ENCODE peak calls at places on chromosomes 2 and 18, in six cellular contexts. One of them, this sample, is unnamed.

GRCh38 chr18:60413944-60414547 is 41.5 kb upstream of the MC4R start:
- DNase-seq in endothelial cell of umbilical vein: no peak
- DNase-seq in A549: peak; percentile 11
- DNase-seq in K562: no peak
- DNase-seq in GM12878: no peak
- DNase-seq in HepG2: peak; percentile 2
- DNase-seq in this sample: peak; percentile 26

GRCh38 chr2:57848723-57849122 is 197.9 kb upstream of the VRK2 start:
- DNase-seq in endothelial cell of umbilical vein: no peak
- DNase-seq in A549: no peak
- DNase-seq in K562: no peak
- DNase-seq in GM12878: no peak
- DNase-seq in HepG2: no peak
- DNase-seq in this sample: no peak

GRCh38 chr2:176038694-176039093 is 36.6 kb upstream of the LNPK start:
- DNase-seq in endothelial cell of umbilical vein: no peak
- DNase-seq in A549: peak; percentile 11
- DNase-seq in K562: no peak
- DNase-seq in GM12878: no peak
- DNase-seq in HepG2: no peak
- DNase-seq in this sample: no peak

GRCh38 chr2:60439219-60439974 is 114.1 kb downstream of the BCL11A start:
- DNase-seq in endothelial cell of umbilical vein: no peak
- DNase-seq in A549: no peak
- DNase-seq in K562: peak; percentile 13
- DNase-seq in GM12878: peak; percentile 96
- DNase-seq in HepG2: no peak
- DNase-seq in this sample: peak; percentile 97

GRCh38 chr2:238024986-238025385 is 35.8 kb upstream of the SCLY start:
- DNase-seq in endothelial cell of umbilical vein: no peak
- DNase-seq in A549: no peak
- DNase-seq in K562: no peak
- DNase-seq in GM12878: no peak
- DNase-seq in HepG2: no peak
- DNase-seq in this sample: no peak

GRCh38 chr2:50491541-50492114 is 540.3 kb downstream of the NRXN1 start:
- DNase-seq in endothelial cell of umbilical vein: peak; percentile 36
- DNase-seq in A549: peak; percentile 48
- DNase-seq in K562: peak; percentile 33
- DNase-seq in GM12878: no peak
- DNase-seq in HepG2: peak; percentile 16
- DNase-seq in this sample: peak; percentile 36

GRCh38 chr2:20611077-20611843 is 39.6 kb downstream of the HS1BP3 start:
- DNase-seq in endothelial cell of umbilical vein: peak; percentile 99
- DNase-seq in A549: no peak
- DNase-seq in K562: no peak
- DNase-seq in GM12878: no peak
- DNase-seq in HepG2: peak; percentile 100
- DNase-seq in this sample: no peak

GRCh38 chr2:226965376-226965775 is 129.5 kb downstream of the RHBDD1 start:
- DNase-seq in endothelial cell of umbilical vein: no peak
- DNase-seq in A549: no peak
- DNase-seq in K562: no peak
- DNase-seq in GM12878: no peak
- DNase-seq in HepG2: no peak
- DNase-seq in this sample: no peak

GRCh38 chr2:13413989-13414388 is 697.3 kb downstream of the TRIB2 start:
- DNase-seq in endothelial cell of umbilical vein: no peak
- DNase-seq in A549: no peak
- DNase-seq in K562: no peak
- DNase-seq in GM12878: no peak
- DNase-seq in HepG2: no peak
- DNase-seq in this sample: peak; percentile 7

GRCh38 chr2:108594132-108594981 is 60.1 kb downstream of the LIMS1 start:
- DNase-seq in endothelial cell of umbilical vein: peak; percentile 91
- DNase-seq in A549: peak; percentile 76
- DNase-seq in K562: peak; percentile 64
- DNase-seq in GM12878: no peak
- DNase-seq in HepG2: peak; percentile 57
- DNase-seq in this sample: peak; percentile 90

GRCh38 chr2:108589786-108590185 is 55.5 kb downstream of the LIMS1 start:
- DNase-seq in endothelial cell of umbilical vein: peak; percentile 54
- DNase-seq in A549: no peak
- DNase-seq in K562: no peak
- DNase-seq in GM12878: no peak
- DNase-seq in HepG2: no peak
- DNase-seq in this sample: no peak

GRCh38 chr2:108593547-108594098 is 59.4 kb downstream of the LIMS1 start:
- DNase-seq in endothelial cell of umbilical vein: peak; percentile 92
- DNase-seq in A549: peak; percentile 40
- DNase-seq in K562: no peak
- DNase-seq in GM12878: no peak
- DNase-seq in HepG2: no peak
- DNase-seq in this sample: peak; percentile 38

GRCh38 chr2:108591163-108591562 is 56.9 kb downstream of the LIMS1 start:
- DNase-seq in endothelial cell of umbilical vein: no peak
- DNase-seq in A549: no peak
- DNase-seq in K562: peak; percentile 74
- DNase-seq in GM12878: no peak
- DNase-seq in HepG2: no peak
- DNase-seq in this sample: peak; percentile 33

DNA sequence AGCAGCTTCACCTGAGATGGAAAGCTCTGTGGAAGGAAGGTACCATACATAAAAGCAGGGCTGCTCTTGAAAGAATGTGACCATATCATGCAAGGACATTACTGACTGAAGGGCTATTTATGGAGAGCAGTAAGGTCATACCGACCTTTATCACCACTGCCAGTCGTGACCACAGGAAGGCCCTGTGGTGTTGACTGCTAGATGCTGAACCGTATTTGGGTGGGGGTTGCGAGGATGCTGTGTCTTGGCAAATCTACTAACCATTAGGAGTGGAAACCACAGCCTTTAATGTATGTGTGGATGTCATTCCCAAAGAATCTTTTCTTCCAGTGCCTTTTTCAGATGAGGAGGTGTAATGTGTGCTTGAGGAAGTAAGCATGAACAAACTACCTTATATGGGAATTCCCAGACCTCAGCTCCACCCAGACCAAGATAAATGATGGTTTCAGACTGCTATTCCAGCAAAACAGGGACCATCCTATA is 60.8 kb downstream of the LIMS1 start:
- DNase-seq in endothelial cell of umbilical vein: peak; percentile 89
- DNase-seq in A549: peak; percentile 87
- DNase-seq in K562: peak; percentile 96
- DNase-seq in GM12878: no peak
- DNase-seq in HepG2: peak; percentile 64
- DNase-seq in this sample: peak; percentile 87
- TF ChIP-seq MYC in endothelial cell of umbilical vein: peak; percentile 6
- TF ChIP-seq MYC in A549: no peak
- TF ChIP-seq MYC in K562: peak; percentile 53
- TF ChIP-seq MYC in GM12878: no peak
- TF ChIP-seq MYC in HepG2: no peak
- TF ChIP-seq MYC in this sample: peak; percentile 20

GRCh38 chr18:22033085-22033484 is 136.3 kb upstream of the GATA6 start:
- DNase-seq in endothelial cell of umbilical vein: no peak
- DNase-seq in A549: no peak
- DNase-seq in K562: no peak
- DNase-seq in GM12878: no peak
- DNase-seq in HepG2: no peak
- DNase-seq in this sample: no peak

GRCh38 chr18:22026889-22027288 is 142.5 kb upstream of the GATA6 start:
- DNase-seq in endothelial cell of umbilical vein: no peak
- DNase-seq in A549: no peak
- DNase-seq in K562: no peak
- DNase-seq in GM12878: no peak
- DNase-seq in HepG2: no peak
- DNase-seq in this sample: no peak

GRCh38 chr18:22031581-22031980 is 137.8 kb upstream of the GATA6 start:
- DNase-seq in endothelial cell of umbilical vein: no peak
- DNase-seq in A549: no peak
- DNase-seq in K562: no peak
- DNase-seq in GM12878: no peak
- DNase-seq in HepG2: no peak
- DNase-seq in this sample: no peak

GRCh38 chr18:22034276-22034675 is 135.1 kb upstream of the GATA6 start:
- DNase-seq in endothelial cell of umbilical vein: no peak
- DNase-seq in A549: no peak
- DNase-seq in K562: no peak
- DNase-seq in GM12878: no peak
- DNase-seq in HepG2: no peak
- DNase-seq in this sample: no peak

GRCh38 chr18:22032392-22032961 is 136.9 kb upstream of the GATA6 start:
- DNase-seq in endothelial cell of umbilical vein: peak; percentile 63
- DNase-seq in A549: peak; percentile 86
- DNase-seq in K562: no peak
- DNase-seq in GM12878: peak; percentile 4
- DNase-seq in HepG2: peak; percentile 79
- DNase-seq in this sample: no peak
- TF ChIP-seq MAX in endothelial cell of umbilical vein: no peak
- TF ChIP-seq MAX in A549: peak; percentile 43
- TF ChIP-seq MAX in K562: no peak
- TF ChIP-seq MAX in GM12878: no peak
- TF ChIP-seq MAX in HepG2: no peak
- TF ChIP-seq MAX in this sample: no peak

GRCh38 chr18:54532222-54532621 is 58.8 kb upstream of the DYNAP start:
- DNase-seq in endothelial cell of umbilical vein: no peak
- DNase-seq in A549: no peak
- DNase-seq in K562: no peak
- DNase-seq in GM12878: no peak
- DNase-seq in HepG2: no peak
- DNase-seq in this sample: no peak

GRCh38 chr18:54530285-54530684 is 60.8 kb upstream of the DYNAP start:
- DNase-seq in endothelial cell of umbilical vein: no peak
- DNase-seq in A549: no peak
- DNase-seq in K562: no peak
- DNase-seq in GM12878: no peak
- DNase-seq in HepG2: no peak
- DNase-seq in this sample: no peak

GRCh38 chr18:54528942-54529376 is 62.1 kb upstream of the DYNAP start:
- DNase-seq in endothelial cell of umbilical vein: no peak
- DNase-seq in A549: no peak
- DNase-seq in K562: no peak
- DNase-seq in GM12878: no peak
- DNase-seq in HepG2: no peak
- DNase-seq in this sample: no peak

GRCh38 chr18:54531402-54532065 is 59.5 kb upstream of the DYNAP start:
- DNase-seq in endothelial cell of umbilical vein: no peak
- DNase-seq in A549: no peak
- DNase-seq in K562: no peak
- DNase-seq in GM12878: no peak
- DNase-seq in HepG2: no peak
- DNase-seq in this sample: no peak

GRCh38 chr18:54529444-54529843 is 61.6 kb upstream of the DYNAP start:
- DNase-seq in endothelial cell of umbilical vein: no peak
- DNase-seq in A549: no peak
- DNase-seq in K562: no peak
- DNase-seq in GM12878: no peak
- DNase-seq in HepG2: no peak
- DNase-seq in this sample: no peak
- H3K4me3 ChIP-seq in endothelial cell of umbilical vein: no peak overlapping the region
- H3K4me3 ChIP-seq in A549: no peak overlapping the region
- H3K4me3 ChIP-seq in K562: no peak overlapping the region
- H3K4me3 ChIP-seq in GM12878: no peak overlapping the region
- H3K4me3 ChIP-seq in HepG2: no peak overlapping the region
- H3K4me3 ChIP-seq in this sample: no peak overlapping the region

GRCh38 chr2:128693630-128694029 is 375.0 kb upstream of the HS6ST1 start:
- DNase-seq in endothelial cell of umbilical vein: no peak
- DNase-seq in A549: no peak
- DNase-seq in K562: no peak
- DNase-seq in GM12878: no peak
- DNase-seq in HepG2: no peak
- DNase-seq in this sample: no peak

GRCh38 chr2:128690431-128690830 is 371.8 kb upstream of the HS6ST1 start:
- DNase-seq in endothelial cell of umbilical vein: no peak
- DNase-seq in A549: no peak
- DNase-seq in K562: peak; percentile 61
- DNase-seq in GM12878: no peak
- DNase-seq in HepG2: no peak
- DNase-seq in this sample: no peak

GRCh38 chr2:128691526-128691925 is 372.9 kb upstream of the HS6ST1 start:
- DNase-seq in endothelial cell of umbilical vein: no peak
- DNase-seq in A549: no peak
- DNase-seq in K562: no peak
- DNase-seq in GM12878: no peak
- DNase-seq in HepG2: no peak
- DNase-seq in this sample: no peak

GRCh38 chr2:128690869-128691268 is 372.2 kb upstream of the HS6ST1 start:
- DNase-seq in endothelial cell of umbilical vein: no peak
- DNase-seq in A549: no peak
- DNase-seq in K562: no peak
- DNase-seq in GM12878: no peak
- DNase-seq in HepG2: no peak
- DNase-seq in this sample: no peak

GRCh38 chr2:128692895-128693519 is 374.3 kb upstream of the HS6ST1 start:
- DNase-seq in endothelial cell of umbilical vein: no peak
- DNase-seq in A549: no peak
- DNase-seq in K562: no peak
- DNase-seq in GM12878: no peak
- DNase-seq in HepG2: no peak
- DNase-seq in this sample: no peak
- TF ChIP-seq MYC in endothelial cell of umbilical vein: no peak
- TF ChIP-seq MYC in A549: no peak
- TF ChIP-seq MYC in K562: no peak
- TF ChIP-seq MYC in GM12878: no peak
- TF ChIP-seq MYC in HepG2: no peak
- TF ChIP-seq MYC in this sample: no peak

GRCh38 chr2:128304330-128304714 is 14.3 kb downstream of the HS6ST1 start:
- DNase-seq in endothelial cell of umbilical vein: no peak
- DNase-seq in A549: no peak
- DNase-seq in K562: no peak
- DNase-seq in GM12878: no peak
- DNase-seq in HepG2: no peak
- DNase-seq in this sample: no peak

GRCh38 chr2:128306081-128306930 is 12.4 kb downstream of the HS6ST1 start:
- DNase-seq in endothelial cell of umbilical vein: no peak
- DNase-seq in A549: peak; percentile 86
- DNase-seq in K562: no peak
- DNase-seq in GM12878: no peak
- DNase-seq in HepG2: peak; percentile 95
- DNase-seq in this sample: peak; percentile 25

GRCh38 chr2:128305555-128306080 is 13.1 kb downstream of the HS6ST1 start:
- DNase-seq in endothelial cell of umbilical vein: no peak
- DNase-seq in A549: no peak
- DNase-seq in K562: no peak
- DNase-seq in GM12878: no peak
- DNase-seq in HepG2: no peak
- DNase-seq in this sample: peak; percentile 52

GRCh38 chr2:128303911-128304310 is 14.8 kb downstream of the HS6ST1 start:
- DNase-seq in endothelial cell of umbilical vein: no peak
- DNase-seq in A549: no peak
- DNase-seq in K562: no peak
- DNase-seq in GM12878: no peak
- DNase-seq in HepG2: no peak
- DNase-seq in this sample: no peak

GRCh38 chr2:128304715-128305554 is 13.7 kb downstream of the HS6ST1 start:
- DNase-seq in endothelial cell of umbilical vein: peak; percentile 67
- DNase-seq in A549: peak; percentile 81
- DNase-seq in K562: peak; percentile 86
- DNase-seq in GM12878: no peak
- DNase-seq in HepG2: peak; percentile 76
- DNase-seq in this sample: no peak
- TF ChIP-seq MAX in endothelial cell of umbilical vein: no peak
- TF ChIP-seq MAX in A549: no peak
- TF ChIP-seq MAX in K562: no peak
- TF ChIP-seq MAX in GM12878: no peak
- TF ChIP-seq MAX in HepG2: peak; percentile 32
- TF ChIP-seq MAX in this sample: no peak

GRCh38 chr2:39981877-39982276 is 202.8 kb upstream of the THUMPD2 start:
- DNase-seq in endothelial cell of umbilical vein: no peak
- DNase-seq in A549: no peak
- DNase-seq in K562: no peak
- DNase-seq in GM12878: no peak
- DNase-seq in HepG2: no peak
- DNase-seq in this sample: no peak
- H3K4me3 ChIP-seq in endothelial cell of umbilical vein: no peak overlapping the region
- H3K4me3 ChIP-seq in A549: no peak overlapping the region
- H3K4me3 ChIP-seq in K562: no peak overlapping the region
- H3K4me3 ChIP-seq in GM12878: no peak overlapping the region
- H3K4me3 ChIP-seq in HepG2: no peak overlapping the region
- H3K4me3 ChIP-seq in this sample: no peak overlapping the region